ENCODE peak calls at places on chromosomes 16 and 17, in nine cellular contexts. Q is adrenal gland, W is left ventricle myocardium inferior, Z is IMR-90, G is cardiac muscle cell, Y is lower leg skin, F is cardiac fibroblast, E is upper lobe of right lung, P is HFF-Myc. R is an unnamed sample.
A peak's percentile ranks its signal among the peaks of the same experiment; 100 is the strongest.

GRCh38 chr17:43767053-43767712 is 8.6 kb upstream of the SOST start:
- DNase-seq in Q (no peak), W (no peak), Z (no peak), G (no peak), Y (no peak), F (no peak), E (no peak), P (no peak), R (no peak)

GRCh38 chr17:36932383-36933173 is 4.7 kb upstream of the LHX1 start:
- DNase-seq in Q (no peak), W (no peak), Z (no peak), G (no peak), Y (no peak), F (no peak), E (peak; percentile 55), P (no peak), R (peak; percentile 45)

GRCh38 chr16:50509521-50510341 is 38.5 kb upstream of the NKD1 start:
- DNase-seq in Q (peak; percentile 44), W (no peak), Z (peak; percentile 6), G (peak; percentile 8), Y (no peak), F (peak; percentile 8), E (no peak), P (no peak), R (peak; percentile 58)

GRCh38 chr17:46977750-46978488 is 1.1 kb downstream of the RPRML start:
- DNase-seq in Q (no peak), W (no peak), Z (no peak), G (no peak), Y (no peak), F (no peak), E (no peak), P (no peak), R (no peak)

GRCh38 chr16:54926166-54926838 is 4.4 kb upstream of the IRX5 start:
- DNase-seq in Q (no peak), W (no peak), Z (peak; percentile 33), G (no peak), Y (no peak), F (no peak), E (no peak), P (no peak), R (no peak)

GRCh38 chr17:44918006-44918405 is 2.7 kb upstream of the GFAP start:
- DNase-seq in Q (no peak), W (no peak), Z (no peak), G (no peak), Y (no peak), F (no peak), E (peak; percentile 28), P (no peak), R (no peak)

GRCh38 chr16:61148930-61149329 is 887.3 kb downstream of the CDH8 start:
- DNase-seq in Q (no peak), W (no peak), Z (no peak), G (peak; percentile 1), Y (no peak), F (no peak), E (no peak), P (no peak), R (no peak)

GRCh38 chr16:8936421-8936820 is 27.3 kb downstream of the USP7 start:
- DNase-seq in Q (peak; percentile 53), W (no peak), Z (peak; percentile 54), G (no peak), Y (no peak), F (peak; percentile 36), E (no peak), P (no peak), R (peak; percentile 75)

GRCh38 chr16:80265624-80266306 is 275.0 kb upstream of the DYNLRB2 start:
- DNase-seq in Q (no peak), W (no peak), Z (peak; percentile 16), G (no peak), Y (no peak), F (no peak), E (no peak), P (no peak), R (no peak)

DNA sequence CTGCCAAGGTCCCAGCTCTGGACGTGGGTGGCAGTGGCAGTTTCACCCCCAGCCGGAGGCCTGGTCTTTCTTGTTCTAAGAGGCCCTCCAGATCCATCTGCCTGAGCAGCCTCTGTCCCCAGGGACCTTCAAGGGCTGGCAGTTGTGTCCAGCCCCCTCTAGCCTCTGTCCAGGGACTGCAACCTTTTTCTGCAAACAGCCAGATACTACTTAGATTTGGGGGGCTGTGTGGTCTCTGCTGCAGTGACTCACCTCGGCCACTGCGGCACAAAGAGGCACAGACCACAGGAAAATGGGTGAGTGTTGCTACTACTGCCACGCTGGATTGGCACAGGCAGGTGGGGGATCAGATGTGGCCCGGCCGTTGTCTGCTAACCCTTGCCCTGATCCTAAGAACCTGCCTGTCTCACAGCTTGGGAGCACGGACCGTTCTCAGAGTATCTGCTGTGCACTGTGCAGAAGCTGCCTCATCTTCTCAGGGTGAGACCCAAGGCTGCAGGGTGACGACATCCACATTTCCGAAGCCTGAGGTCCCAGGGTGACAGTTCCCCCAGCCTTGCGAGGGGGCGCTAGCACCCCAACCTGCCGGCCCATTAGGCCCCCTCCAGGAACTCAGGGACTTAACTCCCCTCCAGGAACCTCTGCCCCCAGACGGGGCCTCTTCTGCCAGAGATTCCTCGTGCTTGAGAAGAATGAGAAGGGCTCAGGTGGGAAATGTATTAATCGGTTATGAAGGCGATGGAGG is 27.6 kb downstream of the MXRA7 start:
- DNase-seq in Q (no peak), W (no peak), Z (no peak), G (peak; percentile 21), Y (no peak), F (no peak), E (no peak), P (no peak), R (no peak)
- TF ChIP-seq CTCF in Q (no peak), W (peak; percentile 16), Z (peak; percentile 26), G (peak; percentile 11), Y (no peak), F (peak; percentile 11), E (no peak), P (no peak), R (no peak)

GRCh38 chr17:1506649-1507254 is 9.7 kb downstream of the INPP5K start:
- DNase-seq in Q (no peak), W (peak; percentile 61), Z (no peak), G (peak; percentile 28), Y (no peak), F (no peak), E (no peak), P (no peak), R (no peak)

GRCh38 chr17:1511290-1511689 is 5.1 kb downstream of the INPP5K start:
- DNase-seq in Q (no peak), W (peak; percentile 56), Z (no peak), G (no peak), Y (no peak), F (peak; percentile 67), E (no peak), P (no peak), R (no peak)

GRCh38 chr17:1512351-1512750 is 4.1 kb downstream of the INPP5K start:
- DNase-seq in Q (no peak), W (no peak), Z (no peak), G (no peak), Y (no peak), F (no peak), E (no peak), P (no peak), R (no peak)

GRCh38 chr17:1511756-1512321 is 4.6 kb downstream of the INPP5K start:
- DNase-seq in Q (no peak), W (no peak), Z (no peak), G (no peak), Y (no peak), F (peak; percentile 80), E (no peak), P (no peak), R (no peak)

GRCh38 chr17:1509255-1509943 is 7.0 kb downstream of the INPP5K start:
- DNase-seq in Q (no peak), W (no peak), Z (no peak), G (no peak), Y (no peak), F (no peak), E (no peak), P (no peak), R (no peak)
- TF ChIP-seq CTCF in Q (no peak), W (no peak), Z (no peak), G (no peak), Y (no peak), F (no peak), E (no peak), P (no peak), R (no peak)

GRCh38 chr16:70703835-70704381 is 18.1 kb upstream of the MTSS2 start:
- DNase-seq in Q (no peak), W (no peak), Z (no peak), G (no peak), Y (no peak), F (no peak), E (no peak), P (no peak), R (no peak)

GRCh38 chr16:70704586-70704985 is 18.7 kb upstream of the MTSS2 start:
- DNase-seq in Q (no peak), W (no peak), Z (no peak), G (no peak), Y (no peak), F (no peak), E (no peak), P (no peak), R (no peak)

GRCh38 chr16:70702624-70703023 is 16.8 kb upstream of the MTSS2 start:
- DNase-seq in Q (peak; percentile 59), W (no peak), Z (no peak), G (no peak), Y (no peak), F (no peak), E (no peak), P (no peak), R (no peak)

GRCh38 chr16:70701998-70702397 is 16.1 kb upstream of the MTSS2 start:
- DNase-seq in Q (no peak), W (no peak), Z (no peak), G (no peak), Y (no peak), F (no peak), E (no peak), P (no peak), R (no peak)

GRCh38 chr16:70703041-70703834 is 17.4 kb upstream of the MTSS2 start:
- DNase-seq in Q (peak; percentile 92), W (peak; percentile 52), Z (peak; percentile 94), G (peak; percentile 68), Y (no peak), F (peak; percentile 66), E (no peak), P (peak; percentile 88), R (no peak)
- TF ChIP-seq CTCF in Q (peak; percentile 73), W (peak; percentile 49), Z (peak; percentile 55), G (peak; percentile 21), Y (no peak), F (peak; percentile 26), E (peak; percentile 28), P (peak; percentile 47), R (no peak)

DNA sequence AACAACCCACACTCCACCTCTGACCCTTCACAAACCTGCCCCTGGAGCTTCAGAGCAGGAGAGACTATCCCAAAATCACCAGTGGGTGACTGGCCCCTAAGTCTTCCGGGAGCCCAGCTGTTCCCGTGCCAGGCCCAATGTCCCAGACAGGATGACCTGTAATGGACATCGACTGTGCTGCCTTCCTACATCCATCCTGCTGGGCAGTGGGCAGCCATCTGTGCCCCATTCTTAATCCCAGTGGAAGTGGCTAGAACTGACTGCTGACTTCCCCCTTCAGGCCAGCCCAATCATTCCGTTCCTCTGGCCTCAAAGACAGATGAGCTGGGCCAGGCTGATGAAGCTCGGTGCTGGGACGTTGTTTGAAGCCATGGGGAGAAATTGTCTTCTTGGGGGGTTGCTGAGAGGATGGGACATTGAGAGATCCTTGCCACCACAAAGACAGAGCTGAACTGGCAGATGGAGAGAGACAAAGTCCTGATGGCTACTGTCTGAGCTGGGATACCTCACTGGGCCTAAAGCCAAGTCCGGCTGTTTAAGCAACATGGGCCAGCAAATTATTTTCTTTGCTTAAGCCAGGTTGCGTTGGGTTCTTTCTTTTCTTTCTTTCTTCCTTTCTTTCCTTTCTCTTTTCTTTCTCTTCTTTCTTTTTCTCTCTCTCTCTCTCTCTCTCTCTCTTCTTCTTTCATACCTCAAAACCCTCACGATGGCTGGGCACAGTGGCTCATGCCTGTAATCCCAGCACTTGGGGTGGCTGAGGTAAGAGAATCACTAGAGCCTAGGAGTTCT is 17.9 kb upstream of the ALOX15B start:
- DNase-seq in Q (no peak), W (no peak), Z (no peak), G (no peak), Y (no peak), F (no peak), E (peak; percentile 40), P (no peak), R (no peak)
- TF ChIP-seq CTCF in Q (no peak), W (no peak), Z (no peak), G (no peak), Y (no peak), F (no peak), E (no peak), P (no peak), R (no peak)

R was measured in GM13976.